ENCODE peak calls at places on chromosome 21, in seven cellular contexts. T, V, J, D, R, L and N are unnamed samples.

GRCh38 chr21:46022551-46023107 is 41.1 kb downstream of the COL6A1 start:
- DNase-seq in D (no peak), L (no peak), V (no peak), R (peak), J (no peak), T (no peak), N (no peak)

GRCh38 chr21:23452384-23453083 is 2154.7 kb downstream of the MRPL39 start:
- DNase-seq in L (peak), R (no peak), T (peak), D (peak), J (no peak), V (no peak), N (no peak)

GRCh38 chr21:38930838-38931237 is 125.1 kb downstream of the ETS2 start:
- DNase-seq in L (no peak), T (no peak), R (no peak), J (no peak), D (no peak), V (no peak), N (no peak)

GRCh38 chr21:35053356-35054096 is 4.4 kb upstream of the RUNX1 start:
- DNase-seq in J (no peak), L (no peak), T (peak), R (no peak), V (no peak), D (no peak), N (no peak)

GRCh38 chr21:25881524-25882376 is 147.0 kb downstream of the GABPA start:
- DNase-seq in L (peak), T (peak), V (peak), R (peak), J (peak), D (peak), N (peak)

GRCh38 chr21:46003575-46004007 is 22.0 kb downstream of the COL6A1 start:
- DNase-seq in T (peak), L (no peak), D (peak), J (no peak), V (no peak), R (no peak), N (no peak)

GRCh38 chr21:26320541-26320940 is 150.0 kb upstream of the APP start:
- DNase-seq in L (no peak), D (no peak), T (no peak), J (no peak), R (no peak), V (no peak), N (no peak)

GRCh38 chr21:33069243-33069642 is 698 bp upstream of the OLIG1 start:
- DNase-seq in J (no peak), L (no peak), D (no peak), T (no peak), V (no peak), R (no peak), N (no peak)

GRCh38 chr21:25254491-25255174 is 352.6 kb downstream of the MRPL39 start:
- DNase-seq in D (no peak), J (no peak), V (no peak), T (no peak), L (no peak), R (no peak), N (no peak)

GRCh38 chr21:43325036-43325435 is 101.9 kb downstream of the SIK1 start:
- DNase-seq in T (no peak), J (no peak), D (no peak), L (no peak), R (no peak), V (no peak), N (no peak)

GRCh38 chr21:43324596-43324995 is 102.3 kb downstream of the SIK1 start:
- DNase-seq in V (no peak), J (no peak), R (no peak), D (no peak), T (no peak), L (no peak), N (no peak)

GRCh38 chr21:43328171-43328570 is 98.8 kb downstream of the SIK1 start:
- DNase-seq in D (peak), J (no peak), R (no peak), T (no peak), V (no peak), L (no peak), N (no peak)

GRCh38 chr21:43323244-43324005 is 103.5 kb downstream of the SIK1 start:
- DNase-seq in L (no peak), J (no peak), R (no peak), V (peak), D (no peak), T (no peak), N (no peak)

DNA sequence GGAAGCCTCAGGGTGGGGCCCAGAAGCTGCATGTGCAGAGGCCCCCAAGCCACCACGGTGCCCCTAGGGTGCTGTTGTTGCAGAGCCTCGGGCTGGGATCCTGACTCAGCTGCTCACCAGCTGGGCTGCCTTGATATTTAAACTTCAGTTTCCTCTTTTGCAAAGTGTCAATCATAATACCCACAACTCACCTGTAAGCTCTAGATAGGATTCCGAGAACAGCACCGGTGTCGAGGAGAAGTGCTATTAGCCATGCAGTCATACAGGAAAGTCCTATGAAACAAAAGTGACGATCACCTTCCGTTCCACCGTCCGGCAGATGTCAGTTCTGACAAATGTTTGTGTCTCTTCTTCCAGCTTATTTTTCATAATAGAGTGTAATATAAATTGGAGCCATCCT is 101.0 kb downstream of the SIK1 start:
- DNase-seq in V (no peak), D (no peak), L (no peak), R (no peak), T (no peak), J (no peak), N (no peak)
- TF ChIP-seq CTCF in V (no peak), D (no peak), L (no peak), R (no peak), T (no peak), J (no peak), N (no peak)

GRCh38 chr21:44485796-44486195 is 30.5 kb downstream of the LRRC3 start:
- DNase-seq in V (no peak), R (no peak), D (no peak), T (no peak), L (no peak), J (no peak), N (no peak)

GRCh38 chr21:44485254-44485793 is 30.0 kb downstream of the LRRC3 start:
- DNase-seq in V (no peak), D (no peak), L (no peak), R (peak), T (peak), J (no peak), N (no peak)

GRCh38 chr21:44486302-44486701 is 31.0 kb downstream of the LRRC3 start:
- DNase-seq in L (no peak), T (no peak), V (no peak), D (no peak), J (no peak), R (no peak), N (no peak)

GRCh38 chr21:44489962-44490361 is 34.7 kb downstream of the LRRC3 start:
- DNase-seq in D (no peak), R (no peak), J (no peak), T (no peak), V (no peak), L (no peak), N (no peak)

DNA sequence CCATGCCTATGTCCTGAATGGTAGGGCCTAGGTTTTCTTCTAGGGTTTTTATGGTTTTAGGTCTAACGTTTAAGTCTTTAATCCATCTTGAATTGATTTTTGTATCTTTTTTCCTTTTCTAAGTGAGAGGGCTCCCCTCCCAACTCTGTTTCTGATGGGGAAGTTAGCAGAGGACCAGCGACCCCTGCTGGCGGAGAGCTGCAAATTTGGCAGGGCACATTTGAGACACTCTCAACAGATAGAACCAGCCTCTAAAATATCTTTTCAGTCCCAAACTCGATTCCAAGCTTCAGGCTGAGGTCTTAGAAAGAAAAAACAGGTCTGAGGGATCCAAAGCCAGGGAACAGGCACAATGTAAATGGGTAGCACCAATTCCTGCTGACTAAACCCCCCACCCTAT is 32.5 kb downstream of the LRRC3 start:
- DNase-seq in V (no peak), T (no peak), R (no peak), J (no peak), D (no peak), L (no peak), N (no peak)
- TF ChIP-seq CTCF in V (peak), T (peak), R (peak), J (peak), D (no peak), L (peak), N (no peak)

DNA sequence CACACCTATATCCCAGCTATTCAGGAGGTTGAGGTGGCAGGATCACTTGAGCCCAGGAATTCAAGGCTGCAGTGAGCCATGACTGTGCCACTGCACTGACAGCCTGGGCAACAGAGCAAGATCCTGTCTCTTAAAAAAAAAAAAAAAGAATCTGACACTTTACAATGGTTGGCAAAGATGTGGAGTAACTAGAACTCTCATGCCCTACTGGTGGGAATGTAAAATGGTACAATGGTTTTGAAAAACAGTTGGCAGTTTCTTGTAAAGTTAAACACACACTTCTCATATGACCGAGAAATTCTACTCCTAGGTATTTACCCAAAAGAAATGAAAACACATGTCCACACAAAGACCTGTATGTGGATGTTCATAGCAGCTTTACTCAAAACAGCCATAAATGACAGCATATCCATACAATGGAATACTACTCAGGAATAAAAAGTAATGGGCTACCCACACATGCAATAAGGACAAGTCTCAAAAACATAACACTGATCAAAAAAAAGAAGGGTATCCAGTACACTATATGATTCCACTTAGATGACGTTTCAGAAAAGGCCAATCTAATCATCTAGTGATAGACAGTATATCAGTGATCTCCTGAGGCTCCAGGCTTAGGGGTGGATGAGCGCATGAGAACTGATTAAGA is 58.1 kb downstream of the HLCS start:
- DNase-seq in L (no peak), T (no peak), V (no peak), J (no peak), D (no peak), R (no peak), N (no peak)
- TF ChIP-seq CTCF in L (peak), T (no peak), V (no peak), J (no peak), D (no peak), R (peak), N (no peak)

GRCh38 chr21:28336299-28336698 is 656.4 kb downstream of the LTN1 start:
- DNase-seq in R (no peak), V (no peak), J (no peak), D (no peak), T (no peak), L (no peak), N (no peak)

GRCh38 chr21:28338906-28339305 is 653.8 kb downstream of the LTN1 start:
- DNase-seq in T (no peak), R (no peak), L (no peak), J (no peak), D (no peak), V (no peak), N (no peak)

GRCh38 chr21:28339403-28339802 is 653.3 kb downstream of the LTN1 start:
- DNase-seq in J (no peak), R (no peak), V (no peak), L (no peak), D (no peak), T (no peak), N (no peak)

GRCh38 chr21:28334407-28334806 is 658.3 kb downstream of the LTN1 start:
- DNase-seq in L (no peak), J (no peak), D (no peak), R (no peak), T (no peak), V (no peak), N (no peak)

DNA sequence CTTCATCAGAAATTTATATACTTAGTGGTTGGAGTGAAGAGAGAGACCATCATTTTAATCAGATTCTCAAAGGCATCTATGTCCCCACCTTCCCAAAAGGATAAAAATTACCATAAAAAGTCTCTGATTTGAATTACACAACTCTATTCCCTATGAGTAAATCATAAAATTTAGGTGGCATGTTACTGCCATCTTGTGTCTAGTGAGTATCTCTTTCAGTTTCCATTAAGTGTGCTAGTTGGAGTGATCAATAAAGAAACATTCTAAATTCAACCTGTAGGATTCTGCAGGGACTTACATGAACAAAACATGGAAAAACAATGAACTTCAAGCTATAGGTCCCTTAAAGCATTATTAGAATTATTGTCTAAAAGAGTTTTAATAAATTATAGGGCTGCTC is 655.4 kb downstream of the LTN1 start:
- DNase-seq in V (no peak), T (no peak), J (no peak), L (no peak), R (no peak), D (no peak), N (no peak)
- TF ChIP-seq CTCF in V (peak), T (no peak), J (no peak), L (no peak), R (no peak), D (no peak), N (no peak)

GRCh38 chr21:42522271-42522670 is 8.6 kb downstream of the SLC37A1 start:
- DNase-seq in V (no peak), J (no peak), D (no peak), L (no peak), R (no peak), T (no peak), N (no peak)

GRCh38 chr21:42522771-42523170 is 9.1 kb downstream of the SLC37A1 start:
- DNase-seq in D (no peak), L (no peak), J (no peak), V (no peak), T (no peak), R (no peak), N (no peak)

GRCh38 chr21:42521384-42521783 is 7.7 kb downstream of the SLC37A1 start:
- DNase-seq in J (no peak), R (no peak), D (no peak), V (no peak), L (no peak), T (no peak), N (no peak)

GRCh38 chr21:42521805-42522204 is 8.2 kb downstream of the SLC37A1 start:
- DNase-seq in R (no peak), L (no peak), T (no peak), J (no peak), V (no peak), D (no peak), N (no peak)

GRCh38 chr21:42520628-42521253 is 7.1 kb downstream of the SLC37A1 start:
- DNase-seq in V (no peak), J (no peak), L (peak), T (peak), D (no peak), R (no peak), N (no peak)
- TF ChIP-seq CTCF in V (peak), J (no peak), L (peak), T (peak), D (no peak), R (no peak), N (no peak)

GRCh38 chr21:44444286-44444931 is 10.9 kb upstream of the LRRC3 start:
- DNase-seq in L (peak), D (peak), R (peak), V (peak), J (no peak), T (peak), N (no peak)
- TF ChIP-seq CTCF in L (peak), D (no peak), R (no peak), V (no peak), J (no peak), T (no peak), N (no peak)

DNA sequence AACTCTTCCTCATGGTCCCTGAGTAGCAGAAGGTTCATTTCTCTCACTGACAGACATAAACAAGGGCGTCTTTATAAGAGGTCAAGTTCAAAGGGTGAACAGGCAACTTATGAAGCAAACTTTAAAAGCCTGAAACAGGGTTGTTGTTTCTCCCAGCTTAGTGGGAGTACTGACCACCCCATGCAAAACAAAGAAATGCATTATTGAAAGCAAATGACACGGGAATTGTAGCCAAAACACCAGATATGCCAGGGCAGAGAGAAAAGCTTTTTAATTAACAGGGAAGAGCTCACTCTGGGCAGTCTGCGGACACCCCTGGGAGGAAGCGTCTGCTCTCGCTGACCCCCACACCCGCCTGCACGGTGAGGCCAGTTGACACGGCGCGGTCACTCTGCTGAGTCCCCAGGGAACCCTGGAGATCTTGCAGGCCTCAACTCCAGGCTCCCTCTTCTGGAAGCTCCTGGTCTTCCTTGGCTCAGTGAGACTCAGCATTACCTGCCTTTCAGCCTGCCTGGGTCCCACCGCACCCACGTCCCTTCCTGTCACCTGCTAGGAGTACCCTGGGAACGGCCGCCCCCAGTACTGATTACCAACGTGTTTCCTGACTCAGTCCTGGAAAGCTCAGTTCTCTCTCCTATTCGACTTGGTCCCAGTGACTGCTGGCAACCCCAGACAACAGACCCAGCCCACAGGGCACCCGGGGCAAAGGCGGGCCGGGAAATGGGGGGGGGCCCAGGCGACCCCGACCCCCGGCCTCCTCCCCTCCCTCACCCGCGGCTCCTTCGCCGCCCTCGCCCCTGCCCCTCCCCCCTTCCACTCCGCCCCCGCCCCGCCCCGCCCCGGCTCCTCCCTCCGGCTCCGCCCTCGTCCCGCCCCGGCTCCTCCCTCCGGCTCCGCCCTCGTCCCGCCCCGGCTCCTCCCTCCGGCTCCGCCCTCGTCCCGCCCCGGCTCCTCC is 972 bp downstream of the CFAP410 start:
- DNase-seq in R (no peak), L (peak), J (peak), V (peak), T (peak), D (peak), N (peak)
- TF ChIP-seq CTCF in R (no peak), L (no peak), J (peak), V (peak), T (no peak), D (peak), N (no peak)

GRCh38 chr21:37445228-37445627 is 78.7 kb downstream of the DYRK1A start:
- DNase-seq in T (no peak), D (no peak), R (no peak), V (no peak), L (no peak), J (no peak), N (no peak)

GRCh38 chr21:37443683-37444082 is 77.1 kb downstream of the DYRK1A start:
- DNase-seq in L (no peak), V (no peak), R (no peak), J (no peak), T (no peak), D (no peak), N (no peak)

GRCh38 chr21:37447288-37447936 is 80.8 kb downstream of the DYRK1A start:
- DNase-seq in R (no peak), L (no peak), D (no peak), J (no peak), T (no peak), V (no peak), N (no peak)

GRCh38 chr21:37449302-37449937 is 82.8 kb downstream of the DYRK1A start:
- DNase-seq in R (no peak), T (no peak), V (no peak), L (no peak), D (no peak), J (no peak), N (no peak)

DNA sequence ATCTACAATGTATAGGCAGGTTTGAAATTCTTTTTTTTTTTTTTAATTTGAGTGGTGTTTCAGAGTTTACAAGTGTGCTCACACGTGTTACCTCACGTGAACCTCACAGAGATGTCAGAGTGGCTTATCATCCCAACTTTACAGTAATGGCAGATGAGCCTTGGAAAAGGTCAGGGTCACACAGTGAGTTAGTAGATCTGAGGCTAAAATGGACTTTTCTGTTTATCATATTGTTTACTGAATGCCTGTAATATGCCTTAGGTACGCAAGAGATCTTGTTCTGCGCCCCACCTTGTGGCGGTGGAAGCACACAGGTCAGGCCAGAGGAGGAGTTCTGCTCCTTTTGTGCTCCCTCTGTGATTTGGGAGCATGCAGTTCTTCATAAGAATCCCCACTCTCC is 80.0 kb downstream of the DYRK1A start:
- DNase-seq in D (no peak), T (no peak), R (no peak), V (no peak), L (no peak), J (no peak), N (no peak)
- TF ChIP-seq CTCF in D (no peak), T (no peak), R (no peak), V (peak), L (no peak), J (peak), N (no peak)

GRCh38 chr21:44875341-44875740 is 1.9 kb upstream of the PTTG1IP start:
- DNase-seq in D (no peak), V (no peak), J (no peak), R (no peak), L (no peak), T (no peak), N (no peak)
- TF ChIP-seq CTCF in D (peak), V (no peak), J (peak), R (no peak), L (no peak), T (no peak), N (no peak)

DNA sequence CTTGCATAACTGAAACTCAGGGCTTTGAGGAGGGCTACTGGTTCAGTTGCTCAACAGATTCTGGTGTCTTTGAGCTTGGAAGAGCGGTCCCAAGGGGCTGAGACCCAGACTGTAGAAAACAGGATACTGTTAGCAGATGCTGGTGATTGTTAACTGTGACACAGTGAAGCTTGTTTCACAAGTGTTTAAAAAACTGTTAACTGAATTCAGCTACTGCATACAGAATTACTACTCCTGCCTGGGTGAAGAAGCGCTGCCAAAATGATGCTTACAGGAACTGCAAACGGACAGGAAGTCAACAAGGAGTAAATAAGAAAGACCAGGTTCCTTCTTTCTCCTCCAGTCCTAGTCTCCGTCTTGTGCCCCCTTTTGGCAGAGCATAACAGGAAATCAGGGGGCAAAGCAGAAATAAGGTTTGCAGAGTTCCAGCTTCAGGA is 195.3 kb upstream of the USP25 start:
- DNase-seq in D (no peak), R (no peak), L (no peak), T (no peak), V (no peak), J (no peak), N (no peak)
- TF ChIP-seq CTCF in D (no peak), R (no peak), L (no peak), T (no peak), V (no peak), J (no peak), N (no peak)